ENCODE peak calls at places on chromosomes 6 and 20, in ten cellular contexts. H is fibroblast of mammary gland; W is lung; D is neural crest cell; V is RPMI7951; T is CD4-positive, alpha-beta T cell; S is stimulated activated CD8-positive, alpha-beta memory T cell treated with anti-CD3 and anti-CD28 coated beads, Interleukin-2, amount 100 ng/mL, for 1 hour; C is endothelial cell; N is activated CD4-positive, alpha-beta T cell treated with anti-CD3 and anti-CD28 coated beads, Interleukin-2, amount 10 ng/mL, durations not matched to agents 7 days and 5 days; Y is iPS DF 6.9. O is an unnamed sample.
A peak's percentile ranks its signal among the peaks of the same experiment; 100 is the strongest.

GRCh38 chr6:136994782-136995181 is 50.0 kb downstream of the IL20RA start:
- DNase-seq in H (no peak), W (no peak), D (no peak), V (no peak), T (no peak), S (no peak), C (no peak), N (no peak), Y (no peak), O (no peak)

GRCh38 chr20:63942250-63943006 is 13.8 kb downstream of the UCKL1 start:
- DNase-seq in H (peak; percentile 20), W (peak; percentile 50), D (no peak), V (no peak), T (peak; percentile 25), S (peak; percentile 24), C (peak; percentile 53), N (peak; percentile 67), Y (no peak), O (no peak)

GRCh38 chr6:17418281-17419188 is 25.1 kb downstream of the CAP2 start:
- DNase-seq in H (peak; percentile 67), W (no peak), D (no peak), V (peak; percentile 86), T (no peak), S (no peak), C (no peak), N (no peak), Y (no peak), O (peak; percentile 72)

GRCh38 chr6:154249499-154250298 is 106.9 kb downstream of the IPCEF1 start:
- DNase-seq in H (no peak), W (no peak), D (no peak), V (no peak), T (no peak), S (no peak), C (no peak), N (peak; percentile 61), Y (no peak), O (no peak)

GRCh38 chr6:55448446-55448845 is 121.2 kb downstream of the GFRAL start:
- DNase-seq in H (no peak), W (no peak), D (no peak), V (no peak), T (no peak), S (no peak), C (no peak), N (no peak), Y (no peak), O (no peak)

GRCh38 chr20:62728781-62729300 is 20.2 kb downstream of the NTSR1 start:
- DNase-seq in H (no peak), W (no peak), D (no peak), V (peak; percentile 24), T (no peak), S (no peak), C (no peak), N (no peak), Y (no peak), O (no peak)

GRCh38 chr6:154243793-154244768 is 112.5 kb downstream of the IPCEF1 start:
- DNase-seq in H (no peak), W (no peak), D (no peak), V (no peak), T (no peak), S (no peak), C (no peak), N (no peak), Y (no peak), O (no peak)

GRCh38 chr6:26103141-26103769 is 16.0 kb downstream of the HFE start:
- DNase-seq in H (peak; percentile 64), W (no peak), D (no peak), V (peak; percentile 73), T (no peak), S (no peak), C (no peak), N (no peak), Y (no peak), O (no peak)

GRCh38 chr6:98539669-98540207 is 294.6 kb upstream of the POU3F2 start:
- DNase-seq in H (no peak), W (no peak), D (no peak), V (no peak), T (no peak), S (no peak), C (no peak), N (no peak), Y (no peak), O (no peak)

GRCh38 chr6:139519571-139520031 is 145.2 kb upstream of the CITED2 start:
- DNase-seq in H (peak; percentile 77), W (no peak), D (no peak), V (peak; percentile 25), T (no peak), S (no peak), C (no peak), N (no peak), Y (no peak), O (peak; percentile 74)

GRCh38 chr6:5112065-5112799 is 27.1 kb downstream of the PPP1R3G start:
- DNase-seq in H (peak; percentile 92), W (no peak), D (no peak), V (peak; percentile 90), T (no peak), S (no peak), C (no peak), N (no peak), Y (no peak), O (no peak)